ENCODE peak calls at places on chromosomes 3 and 15, in eight cellular contexts. U, Q, E, G, S, F, H and O are unnamed samples.

GRCh38 chr3:51869304-51869703 is 6.1 kb downstream of the IQCF5 start:
- DNase-seq in E (no peak), G (no peak), S (no peak), Q (no peak), H (no peak), F (no peak), U (no peak), O (no peak)

GRCh38 chr15:58269455-58270414 is 131.6 kb downstream of the AQP9 start:
- DNase-seq in S (peak), E (no peak), U (no peak), G (peak), Q (peak), H (peak), F (peak), O (peak)

GRCh38 chr15:26223720-26224119 is 360.6 kb upstream of the ATP10A start:
- DNase-seq in H (no peak), Q (no peak), G (no peak), U (no peak), S (no peak), E (no peak), F (no peak), O (no peak)

GRCh38 chr15:70299931-70300858 is 202.5 kb upstream of the TLE3 start:
- DNase-seq in Q (no peak), S (no peak), F (peak), U (peak), E (no peak), H (no peak), G (peak), O (no peak)

GRCh38 chr15:31341501-31342195 is 15.0 kb downstream of the KLF13 start:
- DNase-seq in S (no peak), Q (no peak), H (no peak), E (no peak), G (no peak), U (no peak), F (no peak), O (no peak)

GRCh38 chr3:141289228-141289772 is 57.7 kb downstream of the PXYLP1 start:
- DNase-seq in F (no peak), E (no peak), G (no peak), Q (no peak), S (no peak), H (peak), U (no peak), O (no peak)

GRCh38 chr3:67064105-67064504 is 66.0 kb downstream of the KBTBD8 start:
- DNase-seq in Q (no peak), E (no peak), F (no peak), G (no peak), U (no peak), S (no peak), H (no peak), O (no peak)

GRCh38 chr3:139340784-139341183 is 3.0 kb upstream of the MRPS22 start:
- DNase-seq in F (no peak), Q (no peak), H (no peak), G (no peak), E (no peak), S (no peak), U (no peak), O (no peak)

GRCh38 chr15:39833515-39833981 is 50.9 kb upstream of the FSIP1 start:
- DNase-seq in E (no peak), U (no peak), G (no peak), Q (no peak), F (no peak), H (peak), S (no peak), O (peak)